ENCODE peak calls at places on chromosomes 6 and 20, in seven cellular contexts. X is GM10248; C is amniotic stem cell; G is activated naive CD4-positive, alpha-beta T cell treated with anti-CD3 and anti-CD28 coated beads, Interleukin-2, amount 50 U/mL, for 72 hours; Q is AG08396; S is HTR-8/SVneo; A is NCI-H774. Y is an unnamed sample.

GRCh38 chr20:46013826-46014516 is 5.3 kb downstream of the MMP9 start:
- DNase-seq in G (peak), A (peak), X (peak), C (no peak), S (peak), Q (peak), Y (peak)

GRCh38 chr20:42530855-42531674 is 658.6 kb downstream of the PTPRT start:
- DNase-seq in X (peak), A (peak), Q (no peak), C (no peak), G (no peak), S (peak), Y (no peak)

GRCh38 chr20:46220808-46221207 is 87.5 kb downstream of the CDH22 start:
- DNase-seq in C (no peak), X (no peak), G (no peak), A (peak), S (no peak), Q (no peak), Y (peak)

GRCh38 chr6:169169375-169169774 is 84.3 kb downstream of the THBS2 start:
- DNase-seq in X (no peak), Q (no peak), G (no peak), C (no peak), S (no peak), A (no peak), Y (no peak)

GRCh38 chr6:68196645-68197044 is 438.4 kb upstream of the ADGRB3 start:
- DNase-seq in C (no peak), A (no peak), Q (no peak), X (no peak), S (no peak), G (no peak), Y (no peak)

GRCh38 chr20:44754554-44754953 is 8.9 kb downstream of the KCNK15 start:
- DNase-seq in X (no peak), Q (no peak), S (no peak), G (no peak), A (no peak), C (no peak), Y (no peak)

GRCh38 chr20:6583134-6583738 is 184.2 kb upstream of the BMP2 start:
- DNase-seq in Q (peak), G (no peak), C (peak), X (peak), A (no peak), S (no peak), Y (peak)

GRCh38 chr20:52056203-52057062 is 135.1 kb downstream of the ZFP64 start:
- DNase-seq in X (no peak), S (no peak), G (no peak), C (peak), Q (peak), A (no peak), Y (no peak)

GRCh38 chr6:135251964-135252429 is 70.9 kb downstream of the MYB start:
- DNase-seq in G (no peak), S (peak), X (no peak), C (no peak), Q (no peak), A (no peak), Y (no peak)

GRCh38 chr20:16613954-16614353 is 40.7 kb upstream of the KIF16B start:
- DNase-seq in S (no peak), C (no peak), A (no peak), G (no peak), Q (no peak), X (no peak), Y (no peak)

GRCh38 chr20:22652685-22653568 is 68.6 kb upstream of the FOXA2 start:
- DNase-seq in Q (no peak), A (no peak), X (no peak), C (no peak), S (no peak), G (no peak), Y (peak)

GRCh38 chr6:137283940-137284910 is 65.0 kb upstream of the IFNGR1 start:
- DNase-seq in A (no peak), X (peak), S (no peak), C (no peak), G (no peak), Q (no peak), Y (no peak)

GRCh38 chr6:147156799-147157382 is 47.3 kb upstream of the STXBP5 start:
- DNase-seq in S (no peak), G (no peak), A (no peak), X (no peak), Q (no peak), C (no peak), Y (no peak)

GRCh38 chr6:75932067-75932466 is 140.4 kb downstream of the IMPG1 start:
- DNase-seq in X (peak), C (no peak), Q (no peak), G (no peak), A (no peak), S (no peak), Y (peak)

GRCh38 chr6:164105705-164106104 is 691.2 kb downstream of the QKI start:
- DNase-seq in G (no peak), C (no peak), A (no peak), Q (no peak), X (no peak), S (no peak), Y (no peak)

GRCh38 chr20:60372822-60373221 is 414.6 kb downstream of the CDH26 start:
- DNase-seq in X (no peak), A (no peak), S (no peak), Q (no peak), G (no peak), C (no peak), Y (peak)

GRCh38 chr20:64021124-64021975 is 14.6 kb upstream of the C20orf204 start:
- DNase-seq in A (no peak), Q (no peak), G (no peak), S (no peak), X (no peak), C (no peak), Y (no peak)

GRCh38 chr20:47489448-47489872 is 12.2 kb upstream of the NCOA3 start:
- DNase-seq in S (no peak), C (no peak), X (no peak), Q (no peak), G (no peak), A (no peak), Y (no peak)

GRCh38 chr6:165557674-165558073 is 105.4 kb downstream of the PDE10A start:
- DNase-seq in C (no peak), A (no peak), G (no peak), Q (no peak), X (no peak), S (no peak), Y (no peak)

GRCh38 chr6:33116417-33116816 is 40.6 kb downstream of the HLA-DPB1 start:
- DNase-seq in Q (no peak), A (no peak), S (no peak), X (no peak), C (no peak), G (no peak), Y (no peak)

GRCh38 chr6:7143161-7143974 is 35.6 kb downstream of the RREB1 start:
- DNase-seq in X (no peak), G (no peak), A (peak), S (no peak), Q (no peak), C (no peak), Y (peak)

GRCh38 chr20:49288250-49288751 is 10.4 kb upstream of the ZNFX1 start:
- DNase-seq in A (no peak), G (no peak), Q (no peak), S (no peak), X (no peak), C (no peak), Y (no peak)

GRCh38 chr20:58228484-58229197 is at the start of gene ANKRD60:
- DNase-seq in S (no peak), G (peak), Q (peak), C (no peak), A (no peak), X (peak), Y (no peak)

GRCh38 chr6:152571863-152572394 is 65.2 kb downstream of the SYNE1 start:
- DNase-seq in X (no peak), S (no peak), A (no peak), Q (no peak), C (no peak), G (no peak), Y (no peak)